ENCODE peak calls at places on chromosomes 6 and 20, in seven cellular contexts. H is activated CD4-positive, alpha-beta T cell treated with anti-CD3 and anti-CD28 coated beads, Interleukin-2, amount 10 ng/mL, durations not matched to agents 7 days and 5 days; T is ecto neural progenitor cell; A is aorta; F is AML-193; Q is GM10248; R is brain microvascular endothelial cell. C is an unnamed sample.
A peak's percentile ranks its signal among the peaks of the same experiment; 100 is the strongest.

GRCh38 chr6:147793871-147794643 is 285.6 kb downstream of the SAMD5 start:
- DNase-seq in R (no peak), Q (no peak), H (no peak), A (no peak), T (no peak), F (no peak), C (no peak)

GRCh38 chr6:4460595-4461475 is 315.4 kb upstream of the CDYL start:
- DNase-seq in H (no peak), A (peak; percentile 72), Q (no peak), F (no peak), R (no peak), T (no peak), C (no peak)

GRCh38 chr6:37038297-37039198 is 33.1 kb downstream of the FGD2 start:
- DNase-seq in Q (no peak), R (no peak), A (peak; percentile 76), F (no peak), T (peak; percentile 38), H (no peak), C (no peak)

GRCh38 chr20:17636523-17637412 is 45.3 kb downstream of the RRBP1 start:
- DNase-seq in F (no peak), R (no peak), T (peak; percentile 87), H (no peak), Q (no peak), A (peak; percentile 56), C (no peak)

GRCh38 chr20:37498066-37498702 is 22.9 kb upstream of the NNAT start:
- DNase-seq in F (no peak), H (no peak), T (no peak), Q (no peak), R (no peak), A (no peak), C (no peak)

GRCh38 chr6:1439349-1439748 is 50.0 kb downstream of the FOXF2 start:
- DNase-seq in R (no peak), H (no peak), Q (no peak), F (no peak), A (no peak), T (no peak), C (no peak)

GRCh38 chr20:32456869-32457421 is 98.8 kb downstream of the ASXL1 start:
- DNase-seq in H (no peak), R (no peak), A (no peak), F (no peak), T (peak; percentile 93), Q (peak; percentile 89), C (no peak)

GRCh38 chr20:57627972-57628650 is 7.9 kb upstream of the ZBP1 start:
- DNase-seq in T (no peak), R (peak; percentile 19), H (peak; percentile 70), F (peak; percentile 90), A (peak; percentile 69), Q (no peak), C (peak; percentile 76)

GRCh38 chr6:3561745-3562144 is 104.9 kb upstream of the SLC22A23 start:
- DNase-seq in Q (no peak), H (no peak), A (no peak), F (no peak), R (peak; percentile 75), T (no peak), C (no peak)

GRCh38 chr6:131765081-131765852 is 42.6 kb upstream of the ENPP1 start:
- DNase-seq in F (no peak), H (no peak), T (no peak), R (peak; percentile 61), Q (no peak), A (no peak), C (no peak)

GRCh38 chr20:61680096-61680495 is 385.6 kb downstream of the TAF4 start:
- DNase-seq in A (no peak), F (no peak), Q (no peak), R (no peak), H (no peak), T (no peak), C (no peak)

GRCh38 chr6:164359036-164359435 is 944.5 kb downstream of the QKI start:
- DNase-seq in A (no peak), H (no peak), F (no peak), R (no peak), T (no peak), Q (no peak), C (no peak)

GRCh38 chr6:74657033-74657432 is 548.8 kb downstream of the COL12A1 start:
- DNase-seq in Q (no peak), R (no peak), T (no peak), A (no peak), F (no peak), H (no peak), C (no peak)

GRCh38 chr6:169725270-169726048 is 1.2 kb upstream of the PHF10 start:
- DNase-seq in T (peak; percentile 83), A (peak; percentile 69), Q (no peak), R (peak; percentile 79), F (peak; percentile 49), H (peak; percentile 9), C (no peak)

GRCh38 chr6:170176621-170177382 is 114.1 kb downstream of the DLL1 start:
- DNase-seq in R (no peak), H (no peak), Q (no peak), A (no peak), F (no peak), T (peak; percentile 45), C (peak; percentile 38)

GRCh38 chr20:46199198-46199597 is 81.1 kb downstream of the CD40 start:
- DNase-seq in A (no peak), F (no peak), T (peak; percentile 79), R (no peak), Q (no peak), H (no peak), C (no peak)

GRCh38 chr6:31769684-31770371 is 7.3 kb downstream of the VWA7 start:
- DNase-seq in H (peak; percentile 78), T (peak; percentile 73), R (peak; percentile 55), Q (peak; percentile 92), A (peak; percentile 79), F (peak; percentile 80), C (peak; percentile 92)

GRCh38 chr6:51959744-51960383 is 127.5 kb downstream of the PKHD1 start:
- DNase-seq in T (peak; percentile 80), A (peak; percentile 61), Q (peak; percentile 38), R (peak; percentile 74), H (peak; percentile 55), F (peak; percentile 51), C (peak; percentile 66)

GRCh38 chr20:32702706-32703425 is 29.1 kb upstream of the C20orf203 start:
- DNase-seq in H (no peak), Q (no peak), A (no peak), T (no peak), R (no peak), F (no peak), C (no peak)

GRCh38 chr6:126093108-126093507 is 106.8 kb downstream of the TRMT11 start:
- DNase-seq in Q (no peak), R (no peak), A (no peak), F (no peak), T (no peak), H (no peak), C (no peak)

GRCh38 chr6:50602191-50602810 is 111.0 kb upstream of the TFAP2D start:
- DNase-seq in F (peak; percentile 44), T (no peak), A (no peak), Q (peak; percentile 9), R (peak; percentile 31), H (peak; percentile 8), C (no peak)

GRCh38 chr6:44534291-44534690 is 146.8 kb downstream of the CDC5L start:
- DNase-seq in H (no peak), A (no peak), Q (no peak), T (no peak), F (no peak), R (no peak), C (no peak)

GRCh38 chr6:53268858-53269608 is 79.7 kb downstream of the ELOVL5 start:
- DNase-seq in H (no peak), R (no peak), Q (no peak), T (no peak), F (no peak), A (no peak), C (no peak)

GRCh38 chr6:80523029-80523428 is 416.6 kb downstream of the BCKDHB start:
- DNase-seq in Q (no peak), R (no peak), F (no peak), H (no peak), T (no peak), A (no peak), C (no peak)

GRCh38 chr6:11744753-11745152 is 33.9 kb downstream of the ADTRP start:
- DNase-seq in T (no peak), Q (no peak), H (no peak), R (peak; percentile 52), F (no peak), A (peak; percentile 87), C (no peak)

GRCh38 chr6:82988904-82989303 is 76.7 kb downstream of the UBE3D start:
- DNase-seq in R (peak; percentile 14), T (no peak), A (no peak), Q (no peak), F (no peak), H (no peak), C (no peak)

GRCh38 chr20:38610521-38610920 is 8.9 kb downstream of the ARHGAP40 start:
- DNase-seq in Q (no peak), H (no peak), F (no peak), A (no peak), T (no peak), R (peak; percentile 18), C (no peak)

GRCh38 chr20:34708621-34709043 is 4.5 kb downstream of the TP53INP2 start:
- DNase-seq in H (peak; percentile 58), Q (peak; percentile 64), T (peak; percentile 76), R (no peak), A (peak; percentile 60), F (peak; percentile 21), C (peak; percentile 72)

GRCh38 chr6:32396028-32396427 is 11.0 kb downstream of the BTNL2 start:
- DNase-seq in F (no peak), R (no peak), A (no peak), T (no peak), Q (no peak), H (no peak), C (no peak)

GRCh38 chr6:129238991-129239390 is 356.1 kb downstream of the LAMA2 start:
- DNase-seq in T (no peak), R (no peak), A (no peak), F (no peak), H (no peak), Q (no peak), C (no peak)

GRCh38 chr6:13384966-13385365 is 56.6 kb upstream of the TBC1D7 start:
- DNase-seq in T (no peak), A (no peak), F (no peak), H (no peak), R (no peak), Q (no peak), C (no peak)

GRCh38 chr6:50734488-50734887 is 21.2 kb downstream of the TFAP2D start:
- DNase-seq in H (no peak), R (no peak), Q (no peak), T (no peak), F (no peak), A (no peak), C (no peak)

GRCh38 chr20:17992224-17992637 is 23.4 kb downstream of the MGME1 start:
- DNase-seq in R (peak; percentile 18), A (no peak), T (no peak), Q (peak; percentile 53), F (no peak), H (no peak), C (peak; percentile 72)

C was measured in activated CD8-positive, alpha-beta memory T cell treated with anti-CD3 and anti-CD28 coated beads, Interleukin-2, amount 10 ng/mL, durations not matched to agents 7 days and 5 days.